ENCODE peak calls at places on chromosomes 1 and 21, in six cellular contexts. V, R, Y, A, D and O are unnamed samples.

GRCh38 chr1:60657926-60658325 is 424.4 kb upstream of the NFIA start:
- DNase-seq in V (no peak), R (no peak), Y (no peak), A (no peak), D (no peak), O (no peak)

GRCh38 chr1:41900611-41901444 is 17.9 kb downstream of the HIVEP3 start:
- DNase-seq in V (no peak), R (no peak), Y (peak), A (no peak), D (no peak), O (no peak)

GRCh38 chr1:151992345-151993083 is 1.1 kb downstream of the S100A10 start:
- DNase-seq in V (no peak), R (no peak), Y (peak), A (no peak), D (peak), O (no peak)

GRCh38 chr1:16249838-16250241 is 12.9 kb upstream of the CPLANE2 start:
- DNase-seq in V (no peak), R (no peak), Y (no peak), A (no peak), D (no peak), O (no peak)

GRCh38 chr1:51070011-51070410 is 32.0 kb upstream of the C1orf185 start:
- DNase-seq in V (no peak), R (no peak), Y (no peak), A (no peak), D (no peak), O (no peak)

GRCh38 chr1:153347856-153348255 is 785 bp downstream of the PGLYRP4 start:
- DNase-seq in V (no peak), R (no peak), Y (no peak), A (no peak), D (no peak), O (no peak)

GRCh38 chr1:111030590-111030989 is 66.9 kb upstream of the LRIF1 start:
- DNase-seq in V (peak), R (no peak), Y (peak), A (no peak), D (peak), O (peak)

GRCh38 chr21:36584980-36585940 is 105.3 kb upstream of the CLDN14 start:
- DNase-seq in V (no peak), R (no peak), Y (no peak), A (no peak), D (no peak), O (peak)

GRCh38 chr21:42255825-42256224 is 36.9 kb downstream of the ABCG1 start:
- DNase-seq in V (no peak), R (no peak), Y (no peak), A (no peak), D (no peak), O (no peak)

GRCh38 chr1:43868741-43869067 is 64.9 kb upstream of the ARTN start:
- DNase-seq in V (no peak), R (no peak), Y (no peak), A (no peak), D (no peak), O (no peak)

GRCh38 chr1:193348126-193349045 is 162.0 kb upstream of the B3GALT2 start:
- DNase-seq in V (no peak), R (no peak), Y (no peak), A (no peak), D (no peak), O (no peak)